ENCODE peak calls at places on chromosomes 3 and 15, in four cellular contexts. H is activated T-cell treated with anti-CD3 and anti-CD28 coated beads, Interleukin-2, amount 50 U/mL, for 72 hours; W is SW480; Q is ACHN. N is an unnamed sample.

GRCh38 chr3:101466465-101467309 is 46.3 kb downstream of the SENP7 start:
- DNase-seq in H (peak), W (peak), Q (no peak), N (peak)

GRCh38 chr15:63186065-63186464 is 3.3 kb upstream of the RAB8B start:
- DNase-seq in H (no peak), W (no peak), Q (no peak), N (no peak)

GRCh38 chr15:74175271-74176191 is 2.0 kb downstream of the ISLR start:
- DNase-seq in H (no peak), W (no peak), Q (no peak), N (no peak)

GRCh38 chr3:117903226-117903625 is 1131.4 kb downstream of the IGSF11 start:
- DNase-seq in H (no peak), W (no peak), Q (no peak), N (no peak)

GRCh38 chr3:173708191-173708590 is 310.6 kb downstream of the NLGN1 start:
- DNase-seq in H (no peak), W (no peak), Q (no peak), N (no peak)

GRCh38 chr3:47663630-47664240 is 85.1 kb upstream of the CSPG5 start:
- DNase-seq in H (no peak), W (no peak), Q (no peak), N (no peak)

GRCh38 chr15:32909431-32909830 is 191.6 kb downstream of the GREM1 start:
- DNase-seq in H (no peak), W (peak), Q (peak), N (no peak)

GRCh38 chr15:68097029-68097428 is 42.9 kb downstream of the PIAS1 start:
- DNase-seq in H (no peak), W (no peak), Q (no peak), N (no peak)

GRCh38 chr15:67137951-67138935 is 72.8 kb downstream of the SMAD3 start:
- DNase-seq in H (no peak), W (no peak), Q (no peak), N (no peak)

GRCh38 chr15:33194237-33194636 is 277 bp downstream of the FMN1 start:
- DNase-seq in H (no peak), W (no peak), Q (no peak), N (no peak)

N was measured in Calu3.